ENCODE peak calls at places on chromosomes 1 and 21, in four cellular contexts. N is K562, Q is HCT116, H is HepG2. B is an unnamed sample.

GRCh38 chr1:234408757-234409156 is 35.5 kb downstream of the COA6 start:
- DNase-seq in N (no peak), Q (no peak), H (no peak), B (no peak)

GRCh38 chr1:156279837-156280236 is 2.8 kb downstream of the SMG5 start:
- DNase-seq in Q (no peak), N (no peak), H (no peak), B (no peak)

GRCh38 chr1:235358899-235359298 is 8.3 kb upstream of the TBCE start:
- DNase-seq in Q (no peak), H (no peak), N (no peak), B (no peak)

GRCh38 chr1:44090409-44091252 is 28.0 kb upstream of the KLF17 start:
- DNase-seq in N (no peak), Q (no peak), H (no peak), B (no peak)

GRCh38 chr1:109850827-109851226 is 59.8 kb upstream of the CSF1 start:
- DNase-seq in N (no peak), H (no peak), Q (no peak), B (no peak)

GRCh38 chr21:42263591-42264131 is 44.7 kb downstream of the ABCG1 start:
- DNase-seq in N (no peak), Q (no peak), H (no peak), B (no peak)

GRCh38 chr1:75134939-75135828 is 996 bp downstream of the LHX8 start:
- DNase-seq in Q (no peak), N (no peak), H (no peak), B (peak; percentile 79)

GRCh38 chr1:183279835-183280234 is 93.8 kb downstream of the LAMC2 start:
- DNase-seq in N (no peak), H (peak; percentile 9), Q (no peak), B (no peak)

GRCh38 chr1:220067246-220068204 is 21.2 kb upstream of the EPRS1 start:
- DNase-seq in N (no peak), H (no peak), Q (no peak), B (no peak)

GRCh38 chr1:236860096-236860495 is 65.0 kb downstream of the MTR start:
- DNase-seq in H (no peak), N (no peak), Q (no peak), B (no peak)

GRCh38 chr1:77016371-77016770 is 149.1 kb downstream of the ST6GALNAC5 start:
- DNase-seq in H (no peak), Q (no peak), N (no peak), B (no peak)

GRCh38 chr1:207752456-207753132 is 740 bp downstream of the CD46 start:
- DNase-seq in H (peak; percentile 87), Q (no peak), N (peak; percentile 58), B (no peak)
- TF ChIP-seq FOSL1 in H (no peak), Q (no peak), N (no peak), B (no peak)

DNA sequence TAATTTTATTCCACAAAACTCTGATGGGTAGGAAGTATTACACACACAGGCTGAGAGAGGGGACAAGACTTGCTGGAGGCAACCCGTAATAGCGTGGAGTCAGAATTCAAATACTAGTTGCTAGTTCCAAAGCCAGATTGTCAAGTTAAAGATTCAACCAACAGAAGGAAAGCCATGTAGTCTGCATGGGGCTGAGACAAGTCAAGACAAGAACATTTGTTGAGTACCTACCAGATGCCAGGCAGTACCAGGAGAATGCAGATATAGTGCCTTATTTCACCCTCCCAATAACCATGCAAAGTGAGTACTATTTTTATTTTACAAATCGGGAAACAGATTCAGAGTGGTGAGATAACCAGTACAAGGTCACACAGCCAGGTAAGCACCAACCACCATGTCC is 110.4 kb upstream of the SPATA6 start:
- DNase-seq in H (no peak), N (no peak), Q (no peak), B (no peak)
- TF ChIP-seq FOSL1 in H (no peak), N (no peak), Q (no peak), B (no peak)

GRCh38 chr1:62077821-62078220 is 116.8 kb upstream of the L1TD1 start:
- DNase-seq in N (no peak), Q (no peak), H (no peak), B (no peak)

GRCh38 chr1:62088439-62088838 is 106.2 kb upstream of the L1TD1 start:
- DNase-seq in N (no peak), Q (no peak), H (peak; percentile 50), B (no peak)

GRCh38 chr1:62084304-62084905 is 110.2 kb upstream of the L1TD1 start:
- DNase-seq in N (no peak), Q (no peak), H (no peak), B (no peak)

GRCh38 chr1:62082456-62083363 is 111.9 kb upstream of the L1TD1 start:
- DNase-seq in Q (no peak), H (peak; percentile 20), N (peak; percentile 65), B (no peak)
- TF ChIP-seq FOSL1 in Q (no peak), H (no peak), N (no peak), B (no peak)

GRCh38 chr1:65255088-65256050 is 54.0 kb upstream of the DNAJC6 start:
- DNase-seq in H (no peak), N (peak; percentile 55), Q (no peak), B (no peak)
- TF ChIP-seq FOSL1 in H (no peak), N (peak; percentile 14), Q (no peak), B (no peak)

DNA sequence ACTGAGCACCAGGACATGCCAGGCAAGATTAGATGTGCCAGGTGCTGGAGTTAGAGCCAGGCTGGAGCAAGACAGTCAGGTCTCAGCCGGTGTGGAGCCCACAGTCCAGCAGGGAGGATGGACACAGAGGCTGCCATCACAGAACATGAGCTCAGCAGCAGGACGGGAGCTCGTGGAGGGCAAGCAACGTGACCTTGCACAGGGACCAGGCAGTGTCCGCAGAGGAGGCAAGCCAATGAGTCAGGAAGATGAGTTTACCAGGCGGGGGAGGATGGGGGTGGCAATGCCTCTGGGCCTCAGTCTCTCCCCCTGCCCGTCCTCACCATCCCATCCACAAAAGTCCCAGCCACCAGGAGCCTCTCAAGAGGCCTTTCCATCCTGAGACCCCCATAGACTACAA is 20.7 kb upstream of the ZC3H12A start:
- DNase-seq in Q (no peak), H (no peak), N (no peak), B (no peak)
- TF ChIP-seq FOSL1 in Q (no peak), H (no peak), N (no peak), B (no peak)

GRCh38 chr1:25611843-25612242 is 4.7 kb upstream of the MAN1C1 start:
- DNase-seq in N (no peak), Q (no peak), H (no peak), B (no peak)

GRCh38 chr1:25613091-25613490 is 3.5 kb upstream of the MAN1C1 start:
- DNase-seq in H (no peak), N (no peak), Q (no peak), B (peak; percentile 6)

GRCh38 chr1:25609921-25610320 is 6.7 kb upstream of the MAN1C1 start:
- DNase-seq in Q (no peak), H (no peak), N (no peak), B (no peak)

GRCh38 chr1:25612421-25612820 is 4.2 kb upstream of the MAN1C1 start:
- DNase-seq in H (no peak), N (no peak), Q (no peak), B (no peak)

DNA sequence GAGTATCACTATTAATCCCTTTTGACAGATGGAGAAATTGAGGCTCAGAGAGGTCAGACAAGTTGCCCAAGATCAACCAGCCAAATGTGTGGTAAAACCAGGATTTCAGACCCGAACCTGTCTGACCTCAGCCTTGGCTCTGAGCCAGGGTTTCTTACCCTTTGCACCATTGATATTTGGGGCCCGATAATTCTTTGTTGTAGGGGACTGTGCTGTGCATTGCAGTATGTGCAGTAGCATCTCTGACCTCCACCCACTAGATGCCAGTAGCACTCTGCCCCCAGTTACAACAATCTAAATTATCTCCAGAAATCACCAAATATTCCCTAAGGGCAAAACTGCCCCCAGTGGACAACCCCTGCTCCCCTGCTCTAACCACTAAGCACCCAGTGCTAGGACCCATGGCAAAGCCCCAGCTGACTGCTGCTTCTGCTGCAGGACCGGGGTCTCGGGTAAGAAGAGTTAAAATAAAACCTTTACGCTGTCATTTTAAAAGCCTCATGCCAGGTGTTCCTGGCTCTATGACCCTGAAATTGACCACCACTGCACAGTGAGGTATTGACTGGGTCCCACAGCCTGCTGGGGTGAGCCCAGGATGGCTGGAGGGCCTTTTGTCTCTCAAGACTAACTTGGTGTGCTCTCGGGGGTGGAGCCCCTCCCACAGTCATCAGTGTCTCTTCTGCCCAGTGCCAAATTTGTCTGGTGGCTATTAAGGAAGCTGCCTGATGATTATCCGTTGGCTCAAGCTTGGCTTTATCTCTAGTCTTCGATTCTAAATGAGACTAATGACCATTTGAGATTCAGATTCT is 5.6 kb upstream of the MAN1C1 start:
- DNase-seq in Q (peak; percentile 21), H (no peak), N (no peak), B (no peak)
- TF ChIP-seq FOSL1 in Q (no peak), H (no peak), N (no peak), B (no peak)